ENCODE peak calls at places on chromosomes 1 and 21, in ten cellular contexts. T is CD4-positive, alpha-beta T cell; Y is IMR-90; R is spleen; S is PC-3; B is tibial nerve; C is dorsolateral prefrontal cortex; J is H9; L is CD8-positive, alpha-beta T cell; P is fibroblast of lung. I is an unnamed sample.
A peak's percentile ranks its signal among the peaks of the same experiment; 100 is the strongest.

GRCh38 chr1:173405281-173405680 is 71.9 kb upstream of the PRDX6 start:
- DNase-seq in T (no peak), Y (no peak), R (no peak), S (no peak), B (no peak), C (no peak), J (no peak), L (no peak), P (no peak), I (no peak)

GRCh38 chr1:72166426-72166825 is 115.9 kb downstream of the NEGR1 start:
- DNase-seq in T (no peak), Y (no peak), R (no peak), S (no peak), B (no peak), C (no peak), J (no peak), L (no peak), P (no peak), I (no peak)

GRCh38 chr1:218355269-218355668 is 10.1 kb downstream of the TGFB2 start:
- DNase-seq in T (no peak), Y (no peak), R (no peak), S (no peak), B (no peak), C (no peak), J (no peak), L (no peak), P (no peak), I (no peak)

GRCh38 chr21:37257967-37258877 is 8.9 kb downstream of the VPS26C start:
- DNase-seq in T (peak; percentile 62), Y (peak; percentile 36), R (peak; percentile 88), S (peak; percentile 60), B (no peak), C (peak; percentile 50), J (peak; percentile 84), L (peak; percentile 84), P (peak; percentile 47), I (peak; percentile 59)

GRCh38 chr1:109912214-109912861 is 1.7 kb downstream of the CSF1 start:
- DNase-seq in T (no peak), Y (no peak), R (no peak), S (no peak), B (no peak), C (no peak), J (no peak), L (no peak), P (no peak), I (no peak)

GRCh38 chr1:37107153-37107552 is 72.8 kb upstream of the GRIK3 start:
- DNase-seq in T (no peak), Y (no peak), R (no peak), S (no peak), B (no peak), C (no peak), J (no peak), L (no peak), P (no peak), I (no peak)

GRCh38 chr1:200438911-200439310 is 29.1 kb upstream of the ZNF281 start:
- DNase-seq in T (no peak), Y (peak; percentile 84), R (no peak), S (peak; percentile 55), B (no peak), C (no peak), J (no peak), L (no peak), P (peak; percentile 79), I (no peak)

GRCh38 chr1:209791920-209792319 is 7.6 kb upstream of the C1orf74 start:
- DNase-seq in T (no peak), Y (no peak), R (no peak), S (peak; percentile 66), B (no peak), C (no peak), J (no peak), L (no peak), P (no peak), I (no peak)

GRCh38 chr1:226107471-226108460 is 45.2 kb downstream of the H3-3A start:
- DNase-seq in T (no peak), Y (no peak), R (peak; percentile 24), S (peak; percentile 80), B (no peak), C (no peak), J (no peak), L (no peak), P (no peak), I (no peak)

GRCh38 chr1:162210171-162210570 is 140.7 kb downstream of the NOS1AP start:
- DNase-seq in T (no peak), Y (no peak), R (no peak), S (no peak), B (no peak), C (no peak), J (no peak), L (no peak), P (no peak), I (no peak)

GRCh38 chr1:17438977-17439249 is 564 bp downstream of the RCC2 start:
- DNase-seq in T (no peak), Y (no peak), R (peak; percentile 83), S (no peak), B (no peak), C (no peak), J (no peak), L (no peak), P (no peak), I (no peak)

GRCh38 chr1:224615861-224616760 is at the start of gene CNIH3:
- DNase-seq in T (no peak), Y (peak; percentile 55), R (peak; percentile 72), S (peak; percentile 75), B (no peak), C (no peak), J (peak; percentile 90), L (peak; percentile 30), P (peak; percentile 90), I (peak; percentile 40)

GRCh38 chr1:41664861-41665640 is 180.6 kb upstream of the EDN2 start:
- DNase-seq in T (no peak), Y (peak; percentile 81), R (no peak), S (peak; percentile 97), B (no peak), C (no peak), J (peak; percentile 36), L (no peak), P (peak; percentile 80), I (no peak)

GRCh38 chr1:29121516-29121937 is 2.2 kb downstream of the TMEM200B start:
- DNase-seq in T (no peak), Y (no peak), R (no peak), S (no peak), B (no peak), C (no peak), J (no peak), L (no peak), P (no peak), I (no peak)

GRCh38 chr1:64121766-64122385 is 81.5 kb upstream of the UBE2U start:
- DNase-seq in T (no peak), Y (peak; percentile 47), R (no peak), S (no peak), B (no peak), C (no peak), J (no peak), L (no peak), P (peak; percentile 57), I (no peak)
- H3K27ac ChIP-seq in T (no peak overlapping the region), Y (no peak overlapping the region), R (no peak overlapping the region), S (no peak overlapping the region), B (no peak overlapping the region), C (no peak overlapping the region), J (no peak overlapping the region), L (no peak overlapping the region), P (no peak overlapping the region), I (no peak overlapping the region)

GRCh38 chr21:17454315-17455027 is 58.4 kb upstream of the CXADR start:
- DNase-seq in T (no peak), Y (peak; percentile 92), R (no peak), S (peak; percentile 66), B (peak; percentile 83), C (peak; percentile 72), J (peak; percentile 92), L (no peak), P (peak; percentile 90), I (peak; percentile 13)
- H3K27ac ChIP-seq in T (no peak overlapping the region), Y (no peak overlapping the region), R (no peak overlapping the region), S (no peak overlapping the region), B (no peak overlapping the region), C (no peak overlapping the region), J (peak overlapping the region; percentile 57), L (no peak overlapping the region), P (no peak overlapping the region), I (peak overlapping the region; percentile 19)

DNA sequence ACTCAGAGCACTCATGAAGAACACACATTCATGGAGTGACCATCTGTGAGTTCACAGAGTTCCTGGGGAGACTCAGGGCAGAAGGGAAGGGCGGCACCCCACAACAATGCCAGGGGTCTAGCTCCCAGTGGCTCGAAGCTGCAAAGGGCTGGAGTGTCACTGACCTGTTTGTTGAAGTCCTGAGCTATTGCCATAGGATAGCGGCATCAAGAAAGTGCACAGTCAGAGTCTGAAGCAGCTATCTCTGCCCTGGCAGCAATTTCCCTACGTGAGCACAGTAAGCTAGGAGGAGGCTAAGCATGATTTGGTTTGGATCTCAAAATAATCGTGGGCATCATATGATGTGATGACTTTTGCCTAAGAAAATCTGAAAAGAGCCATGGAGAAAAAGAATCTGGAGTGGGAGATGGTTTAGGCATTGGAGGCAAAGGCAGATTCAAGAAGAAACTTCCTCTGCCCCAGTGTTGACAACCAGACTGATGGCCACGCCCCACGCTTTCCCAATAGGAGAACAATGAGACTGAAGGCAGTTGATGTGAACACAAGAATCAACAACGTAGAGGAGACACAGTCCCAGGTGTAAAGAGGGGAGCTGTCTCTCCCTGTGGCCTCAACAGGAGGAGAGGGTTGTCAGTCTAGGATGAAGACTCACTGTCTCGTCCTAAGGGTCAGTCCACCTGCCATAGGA is 100.0 kb upstream of the SLC25A33 start:
- DNase-seq in T (no peak), Y (no peak), R (no peak), S (no peak), B (peak; percentile 59), C (no peak), J (no peak), L (no peak), P (no peak), I (no peak)
- H3K27ac ChIP-seq in T (no peak overlapping the region), Y (peak overlapping the region; percentile 52), R (no peak overlapping the region), S (peak overlapping the region; percentile 32), B (peak overlapping the region; percentile 70), C (peak overlapping the region; percentile 35), J (no peak overlapping the region), L (no peak overlapping the region), P (peak overlapping the region; percentile 78), I (peak overlapping the region; percentile 88)

GRCh38 chr1:119621714-119622113 is 26.4 kb downstream of the ZNF697 start:
- DNase-seq in T (no peak), Y (no peak), R (no peak), S (no peak), B (no peak), C (no peak), J (no peak), L (no peak), P (no peak), I (no peak)

GRCh38 chr1:119626841-119627240 is 21.2 kb downstream of the ZNF697 start:
- DNase-seq in T (no peak), Y (peak; percentile 68), R (no peak), S (no peak), B (no peak), C (no peak), J (no peak), L (no peak), P (peak; percentile 77), I (no peak)

GRCh38 chr1:119622694-119623515 is 25.2 kb downstream of the ZNF697 start:
- DNase-seq in T (no peak), Y (no peak), R (no peak), S (no peak), B (no peak), C (no peak), J (no peak), L (no peak), P (no peak), I (no peak)

GRCh38 chr1:119623651-119624050 is 24.4 kb downstream of the ZNF697 start:
- DNase-seq in T (no peak), Y (no peak), R (no peak), S (no peak), B (no peak), C (no peak), J (no peak), L (no peak), P (no peak), I (no peak)

GRCh38 chr1:119626146-119626545 is 21.9 kb downstream of the ZNF697 start:
- DNase-seq in T (no peak), Y (no peak), R (no peak), S (no peak), B (no peak), C (no peak), J (no peak), L (no peak), P (no peak), I (no peak)
- H3K27ac ChIP-seq in T (no peak overlapping the region), Y (no peak overlapping the region), R (no peak overlapping the region), S (no peak overlapping the region), B (no peak overlapping the region), C (no peak overlapping the region), J (no peak overlapping the region), L (no peak overlapping the region), P (no peak overlapping the region), I (no peak overlapping the region)

I was measured in caudate nucleus.